ENCODE peak calls at places on chromosomes 1 and 21, in seven cellular contexts. O is fibroblast of the aortic adventitia, L is heart left ventricle, J is LHCN-M2, U is activated gamma-delta T cell, B is HS-27A, C is GOT3. R is an unnamed sample.

GRCh38 chr21:42513985-42514882 is 582 bp downstream of the SLC37A1 start:
- DNase-seq in O (peak), L (peak), J (no peak), U (peak), B (no peak), C (no peak), R (no peak)

GRCh38 chr1:71979947-71980346 is 302.4 kb downstream of the NEGR1 start:
- DNase-seq in O (no peak), L (no peak), J (no peak), U (no peak), B (no peak), C (no peak), R (no peak)

GRCh38 chr1:179129702-179130473 is 48.0 kb downstream of the TOR3A start:
- DNase-seq in O (peak), L (no peak), J (no peak), U (no peak), B (no peak), C (no peak), R (peak)

GRCh38 chr1:154448271-154448905 is 43.2 kb downstream of the IL6R start:
- DNase-seq in O (peak), L (peak), J (no peak), U (no peak), B (no peak), C (no peak), R (no peak)

GRCh38 chr1:47663286-47663685 is 225.4 kb downstream of the FOXD2 start:
- DNase-seq in O (no peak), L (no peak), J (no peak), U (no peak), B (no peak), C (no peak), R (no peak)

GRCh38 chr1:37410815-37411214 is 63.6 kb upstream of the ZC3H12A start:
- DNase-seq in O (peak), L (no peak), J (peak), U (no peak), B (no peak), C (no peak), R (peak)

GRCh38 chr1:202160377-202160940 is at the start of gene PTPN7:
- DNase-seq in O (no peak), L (no peak), J (no peak), U (peak), B (no peak), C (no peak), R (no peak)

GRCh38 chr1:4961935-4962645 is 307.7 kb downstream of the AJAP1 start:
- DNase-seq in O (no peak), L (no peak), J (no peak), U (no peak), B (no peak), C (no peak), R (no peak)

GRCh38 chr1:42973304-42973703 is 14.6 kb upstream of the SLC2A1 start:
- DNase-seq in O (no peak), L (peak), J (no peak), U (no peak), B (no peak), C (no peak), R (peak)

GRCh38 chr1:77540501-77541161 is 141.8 kb downstream of the ZZZ3 start:
- DNase-seq in O (peak), L (no peak), J (peak), U (no peak), B (no peak), C (no peak), R (peak)

GRCh38 chr1:886760-887159 is 37.0 kb upstream of the SAMD11 start:
- DNase-seq in O (no peak), L (no peak), J (no peak), U (no peak), B (no peak), C (no peak), R (no peak)

GRCh38 chr1:30366914-30367313 is 356.5 kb downstream of the MATN1 start:
- DNase-seq in O (no peak), L (no peak), J (no peak), U (no peak), B (no peak), C (no peak), R (no peak)